ENCODE peak calls at places on chromosomes 2 and 18, in eight cellular contexts. One of them, this sample, is unnamed.

GRCh38 chr2:216735086-216735485 is 39.7 kb upstream of the IGFBP5 start:
- DNase-seq in fibroblast of pulmonary artery: peak; percentile 43
- DNase-seq in Panc1: no peak
- DNase-seq in HCT116: no peak
- DNase-seq in uterus: peak; percentile 45
- DNase-seq in CD4-positive, CD25-positive, alpha-beta regulatory T cell: no peak
- DNase-seq in fibroblast of lung: peak; percentile 81
- DNase-seq in CD8-positive, alpha-beta memory T cell: no peak
- DNase-seq in this sample: no peak

GRCh38 chr2:222813177-222813843 is 47.5 kb upstream of the ACSL3 start:
- DNase-seq in CD4-positive, CD25-positive, alpha-beta regulatory T cell: no peak
- DNase-seq in fibroblast of pulmonary artery: no peak
- DNase-seq in CD8-positive, alpha-beta memory T cell: no peak
- DNase-seq in Panc1: no peak
- DNase-seq in HCT116: no peak
- DNase-seq in uterus: no peak
- DNase-seq in fibroblast of lung: no peak
- DNase-seq in this sample: no peak

GRCh38 chr18:47490882-47491281 is 239.4 kb upstream of the SKOR2 start:
- DNase-seq in fibroblast of pulmonary artery: no peak
- DNase-seq in CD8-positive, alpha-beta memory T cell: no peak
- DNase-seq in Panc1: no peak
- DNase-seq in fibroblast of lung: no peak
- DNase-seq in uterus: no peak
- DNase-seq in CD4-positive, CD25-positive, alpha-beta regulatory T cell: no peak
- DNase-seq in HCT116: no peak
- DNase-seq in this sample: peak; percentile 22

GRCh38 chr18:74152270-74152669 is 3.9 kb downstream of the TIMM21 start:
- DNase-seq in HCT116: no peak
- DNase-seq in CD8-positive, alpha-beta memory T cell: no peak
- DNase-seq in fibroblast of pulmonary artery: no peak
- DNase-seq in uterus: no peak
- DNase-seq in fibroblast of lung: no peak
- DNase-seq in Panc1: no peak
- DNase-seq in CD4-positive, CD25-positive, alpha-beta regulatory T cell: no peak
- DNase-seq in this sample: no peak

GRCh38 chr2:70944291-70944690 is 8.6 kb downstream of the ATP6V1B1 start:
- DNase-seq in fibroblast of pulmonary artery: no peak
- DNase-seq in CD8-positive, alpha-beta memory T cell: no peak
- DNase-seq in HCT116: no peak
- DNase-seq in Panc1: no peak
- DNase-seq in fibroblast of lung: no peak
- DNase-seq in uterus: no peak
- DNase-seq in CD4-positive, CD25-positive, alpha-beta regulatory T cell: no peak
- DNase-seq in this sample: no peak

GRCh38 chr2:176931588-176932563 is 280.7 kb upstream of the HNRNPA3 start:
- DNase-seq in Panc1: no peak
- DNase-seq in uterus: no peak
- DNase-seq in fibroblast of pulmonary artery: peak; percentile 11
- DNase-seq in fibroblast of lung: peak; percentile 22
- DNase-seq in HCT116: peak; percentile 41
- DNase-seq in CD4-positive, CD25-positive, alpha-beta regulatory T cell: peak; percentile 48
- DNase-seq in CD8-positive, alpha-beta memory T cell: no peak
- DNase-seq in this sample: peak; percentile 28

GRCh38 chr2:240642806-240643092 is 17.5 kb downstream of the GPR35 start:
- DNase-seq in CD8-positive, alpha-beta memory T cell: no peak
- DNase-seq in Panc1: no peak
- DNase-seq in fibroblast of pulmonary artery: no peak
- DNase-seq in fibroblast of lung: no peak
- DNase-seq in HCT116: no peak
- DNase-seq in uterus: no peak
- DNase-seq in CD4-positive, CD25-positive, alpha-beta regulatory T cell: no peak
- DNase-seq in this sample: no peak

GRCh38 chr2:134252092-134252775 is 1.6 kb upstream of the MGAT5 start:
- DNase-seq in Panc1: no peak
- DNase-seq in CD4-positive, CD25-positive, alpha-beta regulatory T cell: no peak
- DNase-seq in fibroblast of pulmonary artery: no peak
- DNase-seq in HCT116: no peak
- DNase-seq in fibroblast of lung: no peak
- DNase-seq in uterus: no peak
- DNase-seq in CD8-positive, alpha-beta memory T cell: no peak
- DNase-seq in this sample: no peak

GRCh38 chr2:233976690-233977294 is 59.6 kb downstream of the TRPM8 start:
- DNase-seq in uterus: no peak
- DNase-seq in CD8-positive, alpha-beta memory T cell: peak; percentile 53
- DNase-seq in CD4-positive, CD25-positive, alpha-beta regulatory T cell: peak; percentile 52
- DNase-seq in fibroblast of pulmonary artery: peak; percentile 72
- DNase-seq in fibroblast of lung: peak; percentile 87
- DNase-seq in Panc1: peak; percentile 93
- DNase-seq in HCT116: peak; percentile 62
- DNase-seq in this sample: peak; percentile 42

GRCh38 chr2:50051374-50051773 is 897.1 kb upstream of the FSHR start:
- DNase-seq in fibroblast of lung: no peak
- DNase-seq in uterus: no peak
- DNase-seq in Panc1: no peak
- DNase-seq in CD4-positive, CD25-positive, alpha-beta regulatory T cell: no peak
- DNase-seq in HCT116: no peak
- DNase-seq in CD8-positive, alpha-beta memory T cell: no peak
- DNase-seq in fibroblast of pulmonary artery: no peak
- DNase-seq in this sample: no peak

GRCh38 chr18:2932247-2933181 is 80.4 kb downstream of the LPIN2 start:
- DNase-seq in CD4-positive, CD25-positive, alpha-beta regulatory T cell: peak; percentile 77
- DNase-seq in uterus: no peak
- DNase-seq in HCT116: peak; percentile 34
- DNase-seq in Panc1: peak; percentile 13
- DNase-seq in fibroblast of pulmonary artery: peak; percentile 83
- DNase-seq in fibroblast of lung: peak; percentile 81
- DNase-seq in CD8-positive, alpha-beta memory T cell: peak; percentile 69
- DNase-seq in this sample: peak; percentile 54

GRCh38 chr2:239555566-239555895 is 154.7 kb upstream of the HDAC4 start:
- DNase-seq in fibroblast of pulmonary artery: no peak
- DNase-seq in Panc1: no peak
- DNase-seq in HCT116: no peak
- DNase-seq in uterus: no peak
- DNase-seq in fibroblast of lung: no peak
- DNase-seq in CD8-positive, alpha-beta memory T cell: no peak
- DNase-seq in CD4-positive, CD25-positive, alpha-beta regulatory T cell: no peak
- DNase-seq in this sample: peak; percentile 90

GRCh38 chr2:61011649-61012048 is 5.9 kb upstream of the PEX13 start:
- DNase-seq in CD8-positive, alpha-beta memory T cell: no peak
- DNase-seq in fibroblast of pulmonary artery: peak; percentile 39
- DNase-seq in HCT116: no peak
- DNase-seq in Panc1: no peak
- DNase-seq in CD4-positive, CD25-positive, alpha-beta regulatory T cell: no peak
- DNase-seq in fibroblast of lung: peak; percentile 42
- DNase-seq in uterus: no peak
- DNase-seq in this sample: no peak

GRCh38 chr2:36222485-36222884 is 133.1 kb upstream of the CRIM1 start:
- DNase-seq in CD8-positive, alpha-beta memory T cell: no peak
- DNase-seq in fibroblast of lung: no peak
- DNase-seq in CD4-positive, CD25-positive, alpha-beta regulatory T cell: no peak
- DNase-seq in Panc1: no peak
- DNase-seq in HCT116: no peak
- DNase-seq in uterus: no peak
- DNase-seq in fibroblast of pulmonary artery: no peak
- DNase-seq in this sample: no peak

DNA sequence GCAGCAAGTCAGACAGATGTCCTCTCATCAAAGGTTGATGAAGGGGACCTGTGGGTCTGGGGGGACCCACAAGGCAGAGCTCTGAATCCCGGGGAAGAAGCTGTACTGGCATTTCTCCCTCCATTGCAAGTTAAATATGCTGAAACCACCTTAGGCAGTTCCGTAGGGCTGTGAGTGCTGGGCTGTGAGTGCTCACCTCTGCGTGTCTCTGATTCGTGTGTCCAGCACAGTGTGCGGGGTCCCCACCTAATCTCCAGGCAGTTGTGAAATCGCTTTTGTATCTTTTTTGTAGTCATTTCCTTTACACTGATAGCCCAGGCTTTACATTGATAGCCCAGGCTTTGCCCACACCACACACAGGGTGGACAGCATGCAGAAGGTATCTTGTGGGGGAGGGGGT is 80.6 kb downstream of the MAP4K4 start:
- DNase-seq in CD4-positive, CD25-positive, alpha-beta regulatory T cell: no peak
- DNase-seq in fibroblast of pulmonary artery: no peak
- DNase-seq in CD8-positive, alpha-beta memory T cell: no peak
- DNase-seq in HCT116: no peak
- DNase-seq in uterus: no peak
- DNase-seq in Panc1: no peak
- DNase-seq in fibroblast of lung: no peak
- DNase-seq in this sample: no peak
- H3K4me3 ChIP-seq in CD4-positive, CD25-positive, alpha-beta regulatory T cell: no peak overlapping the region
- H3K4me3 ChIP-seq in fibroblast of pulmonary artery: no peak overlapping the region
- H3K4me3 ChIP-seq in CD8-positive, alpha-beta memory T cell: no peak overlapping the region
- H3K4me3 ChIP-seq in HCT116: no peak overlapping the region
- H3K4me3 ChIP-seq in uterus: no peak overlapping the region
- H3K4me3 ChIP-seq in Panc1: no peak overlapping the region
- H3K4me3 ChIP-seq in fibroblast of lung: no peak overlapping the region
- H3K4me3 ChIP-seq in this sample: no peak overlapping the region

DNA sequence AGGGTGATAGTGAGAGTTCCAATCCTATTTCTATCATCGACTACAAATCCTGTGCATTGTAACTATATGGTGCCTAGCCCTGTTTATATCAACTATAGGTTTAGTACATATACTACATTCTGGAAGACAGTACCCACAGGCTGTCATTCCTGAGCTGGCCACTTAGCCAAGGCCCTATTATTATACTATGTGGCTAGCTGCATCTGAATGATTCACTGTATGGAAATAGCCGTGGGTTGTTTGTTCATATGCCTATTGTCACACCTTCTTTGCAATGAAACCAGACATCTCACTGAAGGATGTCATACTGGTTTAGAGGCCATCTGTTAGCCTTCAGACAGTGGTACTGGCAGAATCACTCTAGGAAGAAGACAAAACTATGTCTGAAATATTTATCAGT is 62.3 kb upstream of the FSIP2 start:
- DNase-seq in fibroblast of lung: no peak
- DNase-seq in Panc1: no peak
- DNase-seq in HCT116: no peak
- DNase-seq in CD4-positive, CD25-positive, alpha-beta regulatory T cell: no peak
- DNase-seq in CD8-positive, alpha-beta memory T cell: no peak
- DNase-seq in uterus: no peak
- DNase-seq in fibroblast of pulmonary artery: no peak
- DNase-seq in this sample: no peak
- H3K4me3 ChIP-seq in fibroblast of lung: no peak overlapping the region
- H3K4me3 ChIP-seq in Panc1: no peak overlapping the region
- H3K4me3 ChIP-seq in HCT116: no peak overlapping the region
- H3K4me3 ChIP-seq in CD4-positive, CD25-positive, alpha-beta regulatory T cell: no peak overlapping the region
- H3K4me3 ChIP-seq in CD8-positive, alpha-beta memory T cell: no peak overlapping the region
- H3K4me3 ChIP-seq in uterus: no peak overlapping the region
- H3K4me3 ChIP-seq in fibroblast of pulmonary artery: no peak overlapping the region
- H3K4me3 ChIP-seq in this sample: no peak overlapping the region

DNA sequence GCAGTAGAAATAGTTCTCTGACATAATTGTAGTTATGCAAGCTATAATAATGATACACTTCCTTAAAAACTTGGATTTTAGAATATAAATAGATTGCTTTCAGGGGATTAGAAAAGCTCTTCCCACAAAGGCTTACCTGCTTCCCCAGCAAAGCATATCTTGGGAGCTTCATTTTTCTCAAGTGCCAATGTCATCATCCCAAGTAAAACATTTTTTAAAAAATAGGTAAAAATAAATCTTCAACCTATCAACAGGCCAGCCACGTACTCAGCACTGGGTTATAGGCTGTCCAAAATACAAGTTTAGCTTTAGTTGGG is 39.0 kb upstream of the NPAS2 start:
- DNase-seq in Panc1: no peak
- DNase-seq in fibroblast of pulmonary artery: no peak
- DNase-seq in CD8-positive, alpha-beta memory T cell: no peak
- DNase-seq in fibroblast of lung: no peak
- DNase-seq in HCT116: no peak
- DNase-seq in CD4-positive, CD25-positive, alpha-beta regulatory T cell: no peak
- DNase-seq in uterus: no peak
- DNase-seq in this sample: no peak
- H3K4me3 ChIP-seq in Panc1: no peak overlapping the region
- H3K4me3 ChIP-seq in fibroblast of pulmonary artery: no peak overlapping the region
- H3K4me3 ChIP-seq in CD8-positive, alpha-beta memory T cell: no peak overlapping the region
- H3K4me3 ChIP-seq in fibroblast of lung: no peak overlapping the region
- H3K4me3 ChIP-seq in HCT116: no peak overlapping the region
- H3K4me3 ChIP-seq in CD4-positive, CD25-positive, alpha-beta regulatory T cell: no peak overlapping the region
- H3K4me3 ChIP-seq in uterus: no peak overlapping the region
- H3K4me3 ChIP-seq in this sample: no peak overlapping the region

GRCh38 chr2:11774600-11774999 is 28.2 kb downstream of the LPIN1 start:
- DNase-seq in fibroblast of lung: no peak
- DNase-seq in Panc1: no peak
- DNase-seq in uterus: no peak
- DNase-seq in CD4-positive, CD25-positive, alpha-beta regulatory T cell: no peak
- DNase-seq in CD8-positive, alpha-beta memory T cell: no peak
- DNase-seq in fibroblast of pulmonary artery: no peak
- DNase-seq in HCT116: no peak
- DNase-seq in this sample: no peak

GRCh38 chr2:11773747-11774536 is 27.5 kb downstream of the LPIN1 start:
- DNase-seq in CD4-positive, CD25-positive, alpha-beta regulatory T cell: no peak
- DNase-seq in HCT116: no peak
- DNase-seq in uterus: no peak
- DNase-seq in CD8-positive, alpha-beta memory T cell: no peak
- DNase-seq in Panc1: no peak
- DNase-seq in fibroblast of pulmonary artery: no peak
- DNase-seq in fibroblast of lung: no peak
- DNase-seq in this sample: no peak

GRCh38 chr2:11771971-11772615 is 25.7 kb downstream of the LPIN1 start:
- DNase-seq in fibroblast of lung: no peak
- DNase-seq in uterus: no peak
- DNase-seq in CD8-positive, alpha-beta memory T cell: no peak
- DNase-seq in HCT116: no peak
- DNase-seq in CD4-positive, CD25-positive, alpha-beta regulatory T cell: no peak
- DNase-seq in Panc1: no peak
- DNase-seq in fibroblast of pulmonary artery: no peak
- DNase-seq in this sample: no peak

GRCh38 chr2:11775384-11775783 is 29.0 kb downstream of the LPIN1 start:
- DNase-seq in CD4-positive, CD25-positive, alpha-beta regulatory T cell: peak; percentile 67
- DNase-seq in uterus: no peak
- DNase-seq in CD8-positive, alpha-beta memory T cell: peak; percentile 47
- DNase-seq in Panc1: no peak
- DNase-seq in fibroblast of pulmonary artery: no peak
- DNase-seq in HCT116: no peak
- DNase-seq in fibroblast of lung: peak; percentile 19
- DNase-seq in this sample: no peak

DNA sequence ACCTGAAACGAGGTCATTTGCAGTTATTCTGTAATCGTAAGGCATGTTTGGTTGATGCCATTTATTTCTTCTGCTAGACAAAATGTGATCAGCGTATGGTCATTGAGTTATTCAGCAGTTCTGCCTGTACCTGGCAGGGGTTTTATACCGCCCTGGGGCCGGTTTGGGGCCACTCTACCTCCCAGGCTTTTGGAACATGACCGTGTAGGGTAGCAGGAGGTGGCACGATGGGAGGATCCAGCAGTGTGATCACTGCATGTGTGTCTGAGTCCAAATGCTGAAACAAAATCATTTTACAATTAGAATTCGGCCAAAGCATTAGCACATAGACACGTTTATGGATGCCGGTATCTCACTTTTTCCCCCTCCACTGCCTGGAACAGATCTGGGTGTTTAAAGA is 26.7 kb downstream of the LPIN1 start:
- DNase-seq in fibroblast of pulmonary artery: no peak
- DNase-seq in CD4-positive, CD25-positive, alpha-beta regulatory T cell: no peak
- DNase-seq in Panc1: no peak
- DNase-seq in HCT116: no peak
- DNase-seq in CD8-positive, alpha-beta memory T cell: no peak
- DNase-seq in fibroblast of lung: no peak
- DNase-seq in uterus: no peak
- DNase-seq in this sample: no peak
- H3K4me3 ChIP-seq in fibroblast of pulmonary artery: no peak overlapping the region
- H3K4me3 ChIP-seq in CD4-positive, CD25-positive, alpha-beta regulatory T cell: no peak overlapping the region
- H3K4me3 ChIP-seq in Panc1: no peak overlapping the region
- H3K4me3 ChIP-seq in HCT116: no peak overlapping the region
- H3K4me3 ChIP-seq in CD8-positive, alpha-beta memory T cell: no peak overlapping the region
- H3K4me3 ChIP-seq in fibroblast of lung: no peak overlapping the region
- H3K4me3 ChIP-seq in uterus: no peak overlapping the region
- H3K4me3 ChIP-seq in this sample: no peak overlapping the region

GRCh38 chr2:144514731-144515424 is 5.0 kb downstream of the ZEB2 start:
- DNase-seq in CD4-positive, CD25-positive, alpha-beta regulatory T cell: no peak
- DNase-seq in HCT116: no peak
- DNase-seq in Panc1: no peak
- DNase-seq in fibroblast of lung: peak; percentile 48
- DNase-seq in fibroblast of pulmonary artery: no peak
- DNase-seq in CD8-positive, alpha-beta memory T cell: no peak
- DNase-seq in uterus: no peak
- DNase-seq in this sample: no peak
- H3K4me3 ChIP-seq in CD4-positive, CD25-positive, alpha-beta regulatory T cell: no peak overlapping the region
- H3K4me3 ChIP-seq in HCT116: no peak overlapping the region
- H3K4me3 ChIP-seq in Panc1: no peak overlapping the region
- H3K4me3 ChIP-seq in fibroblast of lung: peak overlapping the region; percentile 79
- H3K4me3 ChIP-seq in fibroblast of pulmonary artery: peak overlapping the region; percentile 86
- H3K4me3 ChIP-seq in CD8-positive, alpha-beta memory T cell: peak overlapping the region; percentile 52
- H3K4me3 ChIP-seq in uterus: peak overlapping the region; percentile 49
- H3K4me3 ChIP-seq in this sample: no peak overlapping the region